ENCODE peak calls at places on chromosomes 13 and 19, in eight cellular contexts. X, Y, G, P, U, V, J and D are unnamed samples.

GRCh38 chr19:42275103-42275502 is 6.1 kb downstream of the CIC start:
- DNase-seq in X (no peak), P (no peak), U (no peak), J (no peak), V (no peak), Y (no peak), G (no peak), D (peak)

GRCh38 chr19:33795370-33796163 is 1.1 kb upstream of the KCTD15 start:
- DNase-seq in J (peak), P (peak), U (peak), V (peak), Y (peak), G (peak), X (peak), D (peak)

GRCh38 chr19:22606954-22607652 is 27.0 kb upstream of the ZNF492 start:
- DNase-seq in Y (no peak), X (no peak), V (no peak), U (no peak), G (no peak), J (no peak), P (no peak), D (no peak)

GRCh38 chr13:77784531-77784930 is 87.0 kb downstream of the SLAIN1 start:
- DNase-seq in U (no peak), G (no peak), X (no peak), P (no peak), J (no peak), Y (no peak), V (no peak), D (no peak)

GRCh38 chr13:31978021-31978420 is 53.6 kb upstream of the FRY start:
- DNase-seq in P (no peak), Y (no peak), U (no peak), G (no peak), V (no peak), X (no peak), J (no peak), D (no peak)

GRCh38 chr13:21326155-21327030 is 132.7 kb downstream of the ZDHHC20 start:
- DNase-seq in V (peak), G (peak), P (peak), U (peak), X (peak), J (peak), Y (no peak), D (no peak)

GRCh38 chr13:100854091-100854490 is 179.5 kb upstream of the TMTC4 start:
- DNase-seq in P (no peak), X (no peak), J (no peak), Y (no peak), G (no peak), V (no peak), U (peak), D (no peak)

GRCh38 chr13:110438211-110438610 is 123.3 kb downstream of the RAB20 start:
- DNase-seq in V (no peak), Y (no peak), X (no peak), P (no peak), J (no peak), U (no peak), G (no peak), D (no peak)

GRCh38 chr13:29522044-29522685 is 73.3 kb downstream of the SLC7A1 start:
- DNase-seq in J (no peak), U (no peak), X (no peak), G (no peak), V (peak), P (no peak), Y (no peak), D (no peak)

GRCh38 chr13:104553156-104553555 is 1486.9 kb upstream of the SLC10A2 start:
- DNase-seq in Y (no peak), X (no peak), J (no peak), U (no peak), V (peak), G (no peak), P (no peak), D (no peak)

GRCh38 chr19:12899891-12900518 is 9.0 kb downstream of the GCDH start:
- DNase-seq in Y (no peak), J (no peak), X (no peak), V (no peak), P (no peak), G (no peak), U (no peak), D (no peak)

GRCh38 chr19:35921012-35921411 is 12.9 kb upstream of the TYROBP start:
- DNase-seq in X (no peak), U (no peak), G (no peak), P (no peak), V (no peak), J (no peak), Y (no peak), D (no peak)

GRCh38 chr19:48900477-48901452 is 653 bp downstream of the NUCB1 start:
- DNase-seq in Y (no peak), G (no peak), X (no peak), P (no peak), J (peak), V (peak), U (no peak), D (peak)

GRCh38 chr13:42363941-42364612 is 92.1 kb downstream of the AKAP11 start:
- DNase-seq in Y (no peak), G (no peak), X (no peak), J (no peak), V (peak), U (no peak), P (no peak), D (no peak)

GRCh38 chr19:49167857-49168409 is 10.3 kb downstream of the TRPM4 start:
- DNase-seq in G (no peak), Y (no peak), J (no peak), P (no peak), V (no peak), X (no peak), U (no peak), D (no peak)

GRCh38 chr13:48125794-48126228 is 30.9 kb upstream of the MED4 start:
- DNase-seq in G (no peak), J (no peak), Y (no peak), P (no peak), U (peak), X (no peak), V (no peak), D (no peak)

GRCh38 chr19:18336121-18336520 is 4.3 kb upstream of the PGPEP1 start:
- DNase-seq in V (no peak), G (no peak), J (no peak), P (no peak), U (no peak), Y (no peak), X (no peak), D (no peak)

GRCh38 chr19:32599736-32600157 is 18.8 kb downstream of the PDCD5 start:
- DNase-seq in J (no peak), U (peak), V (peak), X (no peak), Y (no peak), P (no peak), G (no peak), D (no peak)

GRCh38 chr13:75307370-75307984 is 174.5 kb downstream of the TBC1D4 start:
- DNase-seq in X (no peak), G (no peak), V (peak), J (no peak), Y (no peak), U (no peak), P (no peak), D (no peak)

GRCh38 chr19:419721-420515 is 11.0 kb upstream of the C2CD4C start:
- DNase-seq in V (no peak), X (peak), P (no peak), Y (no peak), G (no peak), U (no peak), J (no peak), D (no peak)

DNA sequence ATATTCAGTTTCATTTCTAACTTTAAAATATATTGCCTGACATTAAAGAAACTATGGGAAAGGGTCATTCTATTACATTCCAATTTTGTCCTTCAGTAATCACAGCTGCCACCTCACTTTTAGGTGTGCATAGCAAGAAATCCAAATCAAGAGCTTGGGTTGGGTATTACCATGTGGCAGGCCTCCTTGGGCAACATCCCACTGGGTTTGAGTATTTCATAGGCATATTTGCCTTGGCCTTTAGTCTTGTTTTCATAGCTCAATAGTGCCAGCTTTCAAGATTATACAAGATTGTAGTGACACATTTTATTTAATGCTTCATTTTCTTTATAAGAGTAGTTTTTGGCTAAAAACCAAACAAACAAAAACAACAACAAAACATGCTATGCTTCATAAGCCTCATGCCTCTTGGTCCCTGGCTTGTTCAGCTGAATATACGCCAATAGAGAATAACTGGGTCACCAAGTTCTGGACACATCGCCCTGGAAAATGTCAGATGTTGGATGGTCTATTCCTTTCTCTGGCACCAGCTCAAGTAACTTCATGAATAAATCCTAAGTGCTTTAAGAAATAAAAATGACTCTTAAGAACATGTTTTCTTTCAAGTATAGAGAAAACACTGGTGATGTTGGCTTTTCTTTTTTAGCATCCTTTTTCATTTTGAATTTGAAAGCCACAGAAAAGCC is 167.5 kb upstream of the STARD13 start:
- DNase-seq in Y (no peak), P (no peak), U (no peak), J (peak), X (no peak), V (no peak), G (no peak), D (no peak)
- H3K27ac ChIP-seq in Y (peak), P (no peak), U (no peak), J (no peak), X (no peak), V (no peak), G (peak), D (no peak)

DNA sequence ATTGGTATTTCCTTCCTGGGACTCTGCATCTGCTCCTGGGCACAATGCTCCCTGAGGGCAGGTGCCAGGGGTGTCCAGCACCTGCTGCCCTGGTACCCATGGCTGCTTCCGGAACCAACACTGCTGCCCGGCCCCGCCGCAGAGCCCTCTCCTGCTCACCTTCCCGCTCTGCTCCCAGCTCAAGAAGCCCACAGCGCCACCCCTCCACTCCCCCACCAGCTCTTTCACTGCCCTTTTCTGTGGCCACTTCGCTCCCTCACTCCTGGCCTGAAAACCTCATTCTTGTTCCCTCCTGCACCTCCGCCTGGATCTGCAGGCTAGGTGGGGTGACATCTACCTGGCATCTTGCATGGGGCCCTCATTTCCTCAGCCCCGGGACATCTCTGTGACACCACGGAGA is 6.4 kb downstream of the ZNF787 start:
- DNase-seq in X (no peak), V (no peak), U (no peak), J (no peak), G (no peak), Y (no peak), P (no peak), D (no peak)
- TF ChIP-seq CTCF in X (no peak), V (no peak), U (no peak), J (no peak), G (no peak), Y (no peak), P (no peak), D (no peak)

GRCh38 chr19:54388803-54389144 is 24.0 kb upstream of the LAIR1 start:
- DNase-seq in U (no peak), Y (no peak), V (no peak), J (no peak), X (no peak), G (no peak), P (no peak), D (no peak)
- H3K27ac ChIP-seq in U (no peak), Y (no peak), V (no peak), J (no peak), X (no peak), G (no peak), P (peak), D (no peak)

GRCh38 chr13:91764527-91764926 is 366.1 kb downstream of the GPC5 start:
- DNase-seq in J (no peak), U (no peak), V (no peak), X (no peak), P (no peak), Y (no peak), G (no peak), D (no peak)

GRCh38 chr13:91767681-91768080 is 369.3 kb downstream of the GPC5 start:
- DNase-seq in V (no peak), J (no peak), G (no peak), P (no peak), U (peak), X (no peak), Y (no peak), D (no peak)

GRCh38 chr13:91774397-91774796 is 376.0 kb downstream of the GPC5 start:
- DNase-seq in P (no peak), J (no peak), V (no peak), U (no peak), Y (no peak), X (no peak), G (no peak), D (no peak)

GRCh38 chr13:91771229-91771628 is 372.8 kb downstream of the GPC5 start:
- DNase-seq in G (no peak), X (no peak), Y (no peak), U (no peak), J (no peak), V (no peak), P (no peak), D (no peak)

DNA sequence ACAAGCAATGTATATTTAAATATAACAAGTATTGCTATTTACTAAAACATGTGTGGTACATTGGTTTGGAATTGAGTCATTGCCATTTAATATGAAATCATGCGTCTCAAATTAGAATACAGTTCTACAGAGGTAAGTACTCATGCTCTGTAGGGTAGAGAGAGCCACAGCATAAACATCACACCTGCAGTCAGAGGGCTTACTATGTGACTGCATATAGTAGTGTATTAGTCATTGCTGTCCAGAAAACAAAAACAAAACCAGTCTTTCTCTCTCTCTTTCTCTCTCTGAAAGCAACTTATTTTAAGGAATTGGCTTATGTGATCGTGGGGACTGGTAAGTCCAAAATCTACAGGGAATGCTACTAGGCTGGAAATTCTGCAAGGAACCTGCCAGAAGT is 370.3 kb downstream of the GPC5 start:
- DNase-seq in X (no peak), V (no peak), Y (no peak), G (no peak), P (no peak), U (no peak), J (no peak), D (no peak)
- TF ChIP-seq CTCF in X (no peak), V (no peak), Y (no peak), G (no peak), P (no peak), U (no peak), J (no peak), D (no peak)